ENCODE peak calls at places on chromosomes 1 and 21, in four cellular contexts. J is fibroblast of pulmonary artery, P is NCI-H524, Z is neural progenitor cell. A is an unnamed sample.

GRCh38 chr1:189357317-189357716 is 1120.3 kb downstream of the BRINP3 start:
- DNase-seq in J (no peak), P (no peak), Z (no peak), A (no peak)

GRCh38 chr1:198179556-198179981 is 22.8 kb downstream of the NEK7 start:
- DNase-seq in Z (no peak), P (no peak), J (no peak), A (no peak)

GRCh38 chr1:117685936-117686806 is 80.3 kb downstream of the TENT5C start:
- DNase-seq in J (no peak), P (no peak), Z (no peak), A (no peak)

GRCh38 chr1:19344372-19344810 is 32.3 kb downstream of the SLC66A1 start:
- DNase-seq in Z (peak), J (peak), P (peak), A (peak)

GRCh38 chr1:82845371-82845770 is 1044.6 kb downstream of the ADGRL2 start:
- DNase-seq in J (no peak), Z (peak), P (no peak), A (no peak)

GRCh38 chr21:36010801-36011200 is 49.5 kb downstream of the SETD4 start:
- DNase-seq in J (no peak), P (no peak), Z (no peak), A (no peak)

GRCh38 chr1:13661539-13661938 is 38.4 kb upstream of the PRDM2 start:
- DNase-seq in Z (no peak), P (peak), J (peak), A (no peak)

GRCh38 chr1:219567341-219567947 is 45.5 kb downstream of the ZC3H11B start:
- DNase-seq in J (peak), P (peak), Z (peak), A (no peak)

GRCh38 chr1:243917863-243918565 is 68.0 kb upstream of the AKT3 start:
- DNase-seq in P (no peak), J (peak), Z (peak), A (no peak)

GRCh38 chr1:211331011-211331709 is 4.5 kb downstream of the TRAF5 start:
- DNase-seq in P (no peak), J (no peak), Z (no peak), A (no peak)

GRCh38 chr1:26349196-26349885 is 4.6 kb downstream of the CRYBG2 start:
- DNase-seq in Z (no peak), J (peak), P (no peak), A (no peak)

GRCh38 chr21:28464095-28464494 is 528.6 kb downstream of the LTN1 start:
- DNase-seq in J (no peak), Z (no peak), P (no peak), A (no peak)

GRCh38 chr1:229117664-229118300 is 153.1 kb upstream of the RAB4A start:
- DNase-seq in P (no peak), Z (no peak), J (peak), A (no peak)

GRCh38 chr1:19765623-19766022 is 34.1 kb downstream of the TMCO4 start:
- DNase-seq in P (no peak), Z (no peak), J (peak), A (no peak)

GRCh38 chr1:214402583-214403216 is 121.7 kb downstream of the SMYD2 start:
- DNase-seq in Z (no peak), P (no peak), J (peak), A (no peak)

GRCh38 chr1:5348732-5349465 is 643.3 kb downstream of the NPHP4 start:
- DNase-seq in P (no peak), Z (no peak), J (no peak), A (no peak)

GRCh38 chr1:92923664-92924063 is 37.6 kb downstream of the DIPK1A start:
- DNase-seq in J (no peak), Z (no peak), P (no peak), A (no peak)

GRCh38 chr1:241485554-241485992 is 34.0 kb downstream of the FH start:
- DNase-seq in P (peak), Z (peak), J (peak), A (peak)

GRCh38 chr1:199861020-199861795 is 166.3 kb upstream of the NR5A2 start:
- DNase-seq in Z (no peak), J (peak), P (no peak), A (no peak)

GRCh38 chr1:158148458-158148857 is 32.2 kb upstream of the CD1D start:
- DNase-seq in P (no peak), Z (no peak), J (no peak), A (no peak)

GRCh38 chr1:191590578-191590977 is 567.7 kb upstream of the RGS18 start:
- DNase-seq in J (no peak), Z (no peak), P (no peak), A (no peak)

GRCh38 chr1:208059328-208060017 is 148.5 kb upstream of the CD34 start:
- DNase-seq in Z (no peak), J (no peak), P (no peak), A (no peak)

GRCh38 chr1:228957535-228957934 is 222.3 kb downstream of the RHOU start:
- DNase-seq in P (no peak), Z (no peak), J (no peak), A (peak)

GRCh38 chr1:194279975-194280374 is 1093.6 kb upstream of the B3GALT2 start:
- DNase-seq in P (no peak), J (no peak), Z (no peak), A (no peak)

GRCh38 chr1:186536272-186536905 is 75.5 kb upstream of the PDC start:
- DNase-seq in P (no peak), Z (no peak), J (peak), A (no peak)

GRCh38 chr1:181319903-181320302 is 163.4 kb upstream of the CACNA1E start:
- DNase-seq in J (no peak), P (no peak), Z (no peak), A (no peak)

GRCh38 chr1:65264197-65264929 is 45.0 kb upstream of the DNAJC6 start:
- DNase-seq in J (peak), P (peak), Z (peak), A (peak)

GRCh38 chr1:203327684-203328457 is 22.6 kb downstream of the BTG2 start:
- DNase-seq in P (peak), Z (peak), J (peak), A (peak)

GRCh38 chr1:172429324-172430127 is 9.0 kb downstream of the C1orf105 start:
- DNase-seq in Z (peak), J (peak), P (peak), A (peak)

GRCh38 chr1:150567341-150567716 is 12.1 kb downstream of the MCL1 start:
- DNase-seq in J (no peak), Z (no peak), P (no peak), A (no peak)

GRCh38 chr21:29155118-29155932 is 24.9 kb downstream of the MAP3K7CL start:
- DNase-seq in J (peak), P (no peak), Z (peak), A (no peak)

GRCh38 chr1:220785166-220786056 is 1.3 kb upstream of the MTARC1 start:
- DNase-seq in Z (no peak), J (no peak), P (no peak), A (no peak)

GRCh38 chr1:93453911-93454310 is 6.0 kb downstream of the FNBP1L start:
- DNase-seq in J (peak), Z (no peak), P (no peak), A (no peak)

GRCh38 chr1:193516755-193517388 is 330.5 kb upstream of the B3GALT2 start:
- DNase-seq in Z (no peak), J (no peak), P (no peak), A (no peak)

GRCh38 chr1:56484695-56485094 is 94.7 kb downstream of the PLPP3 start:
- DNase-seq in Z (no peak), P (no peak), J (no peak), A (no peak)

GRCh38 chr21:36566606-36567005 is 86.7 kb upstream of the CLDN14 start:
- DNase-seq in Z (no peak), J (no peak), P (no peak), A (no peak)

A was measured in D341Med.